ENCODE peak calls at places on chromosomes 4 and X, in four cellular contexts. B is MM.1S, Y is BE2C, A is right lobe of liver. L is an unnamed sample.

GRCh38 chr4:54767376-54767775 is 109.6 kb downstream of the KIT start:
- DNase-seq in A (no peak), B (no peak), Y (no peak), L (no peak)

GRCh38 chr4:153244969-153245368 is 40.7 kb downstream of the TRIM2 start:
- DNase-seq in B (no peak), Y (no peak), A (no peak), L (no peak)

GRCh38 chrX:101029665-101030064 is 22.2 kb downstream of the TRMT2B start:
- DNase-seq in Y (no peak), B (no peak), A (no peak), L (no peak)

GRCh38 chr4:109649872-109650271 is 53.4 kb downstream of the CASP6 start:
- DNase-seq in Y (no peak), B (no peak), A (no peak), L (no peak)

GRCh38 chr4:133865606-133866327 is 335.8 kb downstream of the PABPC4L start:
- DNase-seq in A (no peak), B (no peak), Y (no peak), L (no peak)

GRCh38 chr4:83364312-83364711 is 29.7 kb upstream of the HPSE start:
- DNase-seq in A (no peak), Y (no peak), B (no peak), L (peak)

GRCh38 chr4:52105276-52105675 is 54.2 kb downstream of the SPATA18 start:
- DNase-seq in A (no peak), B (no peak), Y (no peak), L (no peak)

GRCh38 chr4:184849184-184849583 is 23.4 kb upstream of the ACSL1 start:
- DNase-seq in B (no peak), Y (no peak), A (no peak), L (no peak)

GRCh38 chr4:38069271-38069760 is 109.1 kb downstream of the PTTG2 start:
- DNase-seq in Y (no peak), B (peak), A (no peak), L (no peak)

GRCh38 chr4:174005422-174005821 is 278.0 kb downstream of the FBXO8 start:
- DNase-seq in A (no peak), Y (peak), B (no peak), L (no peak)

GRCh38 chr4:14743172-14743571 is 259.1 kb upstream of the CPEB2 start:
- DNase-seq in B (no peak), Y (no peak), A (no peak), L (no peak)

GRCh38 chr4:172245493-172245892 is 432.3 kb downstream of the GALNTL6 start:
- DNase-seq in B (no peak), Y (no peak), A (no peak), L (no peak)

GRCh38 chr4:145881991-145882390 is 56.6 kb downstream of the ZNF827 start:
- DNase-seq in A (no peak), Y (no peak), B (peak), L (no peak)

GRCh38 chr4:148376151-148376550 is 66.1 kb downstream of the NR3C2 start:
- DNase-seq in A (no peak), Y (peak), B (peak), L (peak)

GRCh38 chr4:154064244-154064643 is 275.4 kb upstream of the SFRP2 start:
- DNase-seq in A (no peak), B (no peak), Y (no peak), L (no peak)

GRCh38 chr4:18075823-18076433 is 54.4 kb upstream of the LCORL start:
- DNase-seq in Y (peak), B (peak), A (no peak), L (peak)

GRCh38 chrX:127708155-127708554 is 344.0 kb downstream of the ACTRT1 start:
- DNase-seq in B (no peak), A (no peak), Y (no peak), L (no peak)

GRCh38 chr4:54197926-54198325 is 31.2 kb upstream of the PDGFRA start:
- DNase-seq in B (no peak), Y (peak), A (no peak), L (no peak)

GRCh38 chr4:73653695-73654106 is 33.5 kb upstream of the RASSF6 start:
- DNase-seq in Y (no peak), B (peak), A (peak), L (peak)

GRCh38 chrX:23317799-23318724 is 16.6 kb upstream of the PTCHD1 start:
- DNase-seq in Y (peak), A (no peak), B (peak), L (peak)

GRCh38 chr4:60314367-60314766 is 885.8 kb upstream of the ADGRL3 start:
- DNase-seq in A (no peak), B (no peak), Y (no peak), L (no peak)

GRCh38 chr4:32775049-32775448 is 2054.9 kb downstream of the PCDH7 start:
- DNase-seq in Y (peak), A (no peak), B (no peak), L (peak)

GRCh38 chr4:153205028-153205648 is 895 bp downstream of the TRIM2 start:
- DNase-seq in B (no peak), Y (no peak), A (no peak), L (no peak)

GRCh38 chrX:120109378-120109777 is 6.3 kb downstream of the RHOXF1 start:
- DNase-seq in B (no peak), A (no peak), Y (no peak), L (no peak)

GRCh38 chrX:31058284-31058683 is 13.6 kb downstream of the FTHL17 start:
- DNase-seq in Y (no peak), A (no peak), B (no peak), L (no peak)

GRCh38 chr4:114472269-114473032 is 126.2 kb upstream of the UGT8 start:
- DNase-seq in B (no peak), A (no peak), Y (no peak), L (no peak)

GRCh38 chr4:120709986-120710385 is 212.5 kb downstream of the PRDM5 start:
- DNase-seq in A (no peak), B (no peak), Y (no peak), L (no peak)

GRCh38 chr4:75344915-75345314 is 169.3 kb downstream of the RCHY1 start:
- DNase-seq in A (no peak), Y (no peak), B (no peak), L (no peak)

GRCh38 chr4:122814426-122814825 is 12.2 kb upstream of the FGF2 start:
- DNase-seq in A (no peak), B (no peak), Y (no peak), L (no peak)

GRCh38 chr4:12679217-12679616 is 804.9 kb downstream of the RAB28 start:
- DNase-seq in A (no peak), B (no peak), Y (no peak), L (no peak)

GRCh38 chrX:16870861-16871584 is 861 bp upstream of the RBBP7 start:
- DNase-seq in B (no peak), A (peak), Y (peak), L (no peak)

GRCh38 chrX:154516655-154517100 is 646 bp upstream of the FAM3A start:
- DNase-seq in Y (no peak), B (no peak), A (no peak), L (no peak)

GRCh38 chrX:101348452-101349222 is at the start of gene TIMM8A:
- DNase-seq in B (peak), A (peak), Y (peak), L (peak)

GRCh38 chr4:135705343-135705742 is 1503.8 kb upstream of the PABPC4L start:
- DNase-seq in A (no peak), B (no peak), Y (no peak), L (no peak)

GRCh38 chr4:123672987-123673386 is 276.4 kb downstream of the SPRY1 start:
- DNase-seq in B (no peak), A (no peak), Y (no peak), L (no peak)

GRCh38 chr4:81527709-81528108 is 56.0 kb upstream of the RASGEF1B start:
- DNase-seq in A (no peak), B (no peak), Y (no peak), L (no peak)

GRCh38 chrX:72396117-72396516 is 90.4 kb upstream of the CITED1 start:
- DNase-seq in Y (no peak), B (no peak), A (no peak), L (no peak)

GRCh38 chr4:84451546-84451945 is 47.5 kb downstream of the NKX6-1 start:
- DNase-seq in Y (no peak), B (no peak), A (no peak), L (peak)

GRCh38 chr4:52751349-52751911 is at the start of gene ERVMER34-1:
- DNase-seq in B (no peak), A (peak), Y (peak), L (no peak)

DNA sequence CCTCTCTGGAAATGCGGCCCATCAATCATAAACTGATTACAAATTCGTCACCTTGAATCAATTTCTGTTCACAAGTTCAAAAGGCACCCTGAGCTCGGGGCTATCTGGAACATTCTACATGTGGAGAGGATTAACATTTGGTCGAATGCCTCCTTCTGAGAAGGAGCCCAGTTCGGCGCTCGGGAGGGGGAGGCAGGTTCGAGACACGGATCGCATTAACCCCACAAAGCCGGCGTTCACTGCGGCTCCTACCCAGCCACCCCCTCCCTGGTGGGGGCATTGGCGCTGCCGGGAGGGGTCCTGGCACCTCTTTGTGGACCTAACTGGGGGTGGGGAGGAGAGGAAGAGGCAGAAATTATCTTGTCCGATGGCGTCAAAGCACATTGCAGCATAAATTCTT is 108.0 kb downstream of the CPZ start:
- DNase-seq in B (no peak), A (no peak), Y (no peak), L (no peak)
- H3K4me3 ChIP-seq in B (no peak), A (no peak), Y (no peak), L (no peak)

DNA sequence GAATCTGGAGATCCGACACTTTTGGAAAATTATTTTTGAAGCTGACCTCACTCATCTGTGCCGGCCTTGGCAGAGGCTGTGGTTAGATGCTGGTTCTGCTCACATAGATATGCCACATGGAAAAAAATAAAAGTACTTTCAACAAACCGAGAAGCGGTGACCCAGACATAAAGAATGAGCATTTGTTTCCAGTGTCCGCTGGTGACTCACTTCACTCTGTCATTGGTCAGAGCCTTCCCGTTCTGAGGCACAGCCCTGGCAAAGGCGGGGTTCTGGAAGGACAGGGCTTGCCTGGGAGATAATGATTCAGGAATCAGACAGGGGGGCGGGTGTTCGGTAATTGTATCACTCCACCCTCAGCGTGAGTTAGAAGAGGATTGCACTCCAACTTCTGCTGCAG is 172.4 kb upstream of the MXRA5 start:
- DNase-seq in A (no peak), B (no peak), Y (no peak), L (no peak)
- H3K4me3 ChIP-seq in A (no peak), B (no peak), Y (no peak), L (no peak)

DNA sequence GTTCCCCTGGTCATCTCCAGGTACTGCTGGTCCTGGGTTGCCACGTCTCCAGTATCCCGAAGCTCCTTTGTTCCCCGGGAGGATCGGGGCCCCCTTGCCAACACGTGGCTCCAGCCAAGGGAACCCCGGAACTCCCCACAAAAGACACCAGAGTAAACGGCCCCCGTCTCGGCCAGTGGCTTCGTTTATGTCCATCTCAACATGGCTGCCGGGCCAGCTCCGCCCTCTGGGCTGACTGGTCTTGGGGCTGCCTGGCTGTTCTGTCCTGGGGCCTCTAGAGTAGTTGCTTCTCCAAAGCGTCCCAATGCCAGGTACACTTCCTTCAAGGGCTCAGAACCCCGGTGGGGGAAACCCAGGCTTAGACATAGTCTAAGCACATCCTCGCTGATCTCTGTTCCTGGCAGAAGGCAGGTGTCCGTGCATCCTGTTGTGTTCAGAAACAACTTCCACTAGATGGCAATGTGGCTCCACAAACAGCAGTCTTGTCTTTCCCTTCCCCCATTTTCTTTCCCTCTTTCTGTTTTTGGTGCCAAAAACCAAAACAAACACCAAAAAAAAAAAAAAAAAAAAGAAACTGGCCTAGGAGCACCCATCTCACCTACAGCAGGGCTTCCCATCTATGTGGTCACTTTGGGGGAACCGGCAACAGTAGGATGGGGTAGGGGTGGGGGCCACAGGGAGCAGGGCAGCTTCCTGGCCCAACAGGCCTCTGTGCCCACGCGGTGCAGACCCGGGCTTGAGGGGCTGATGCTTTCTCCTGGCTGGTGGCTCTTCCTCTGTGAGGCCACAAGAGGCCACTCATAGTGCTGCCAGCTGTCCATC is 35.3 kb downstream of the NBDY start:
- DNase-seq in Y (peak), A (peak), B (peak), L (peak)
- H3K4me3 ChIP-seq in Y (no peak), A (peak), B (peak), L (no peak)

DNA sequence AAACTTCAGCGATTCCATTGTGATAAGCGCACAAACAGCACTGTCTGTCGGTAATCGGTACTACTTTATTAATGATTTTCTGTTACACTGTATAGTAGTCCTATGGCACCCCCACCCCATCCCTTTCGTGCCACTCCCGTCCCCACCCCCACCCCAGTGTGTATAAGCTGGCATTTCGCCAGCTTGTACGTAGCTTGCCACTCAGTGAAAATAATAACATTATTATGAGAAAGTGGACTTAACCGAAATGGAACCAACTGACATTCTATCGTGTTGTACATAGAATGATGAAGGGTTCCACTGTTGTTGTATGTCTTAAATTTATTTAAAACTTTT is 4.8 kb downstream of the MID1IP1 start:
- DNase-seq in A (no peak), B (no peak), Y (peak), L (no peak)
- H3K4me3 ChIP-seq in A (peak), B (peak), Y (peak), L (peak)

L was measured in Jurkat, Clone E6-1.